ENCODE peak calls at places on chromosomes 4 and X, in four cellular contexts. One of them, this sample, is unnamed. For H3K27me3, the result is how much of the 10 kb centered on the place peaks cover.

GRCh38 chr4:2512396-2513135 is 23.9 kb upstream of the FAM193A start:
- DNase-seq in prostate gland: no peak
- DNase-seq in HepG2: no peak
- DNase-seq in SJSA1: no peak
- DNase-seq in this sample: no peak

GRCh38 chr4:79466621-79467020 is 58.6 kb upstream of the GK2 start:
- DNase-seq in prostate gland: no peak
- DNase-seq in HepG2: no peak
- DNase-seq in SJSA1: no peak
- DNase-seq in this sample: no peak

GRCh38 chr4:151013944-151014343 is 1.1 kb downstream of the LRBA start:
- DNase-seq in HepG2: no peak
- DNase-seq in prostate gland: no peak
- DNase-seq in SJSA1: no peak
- DNase-seq in this sample: no peak

GRCh38 chr4:181819951-181820350 is 423.3 kb upstream of the TENM3 start:
- DNase-seq in SJSA1: no peak
- DNase-seq in prostate gland: no peak
- DNase-seq in HepG2: no peak
- DNase-seq in this sample: no peak

GRCh38 chr4:127708985-127709384 is 21.2 kb upstream of the SLC25A31 start:
- DNase-seq in prostate gland: peak
- DNase-seq in SJSA1: peak
- DNase-seq in HepG2: peak
- DNase-seq in this sample: peak

GRCh38 chr4:7781361-7781760 is 158.3 kb downstream of the AFAP1 start:
- DNase-seq in SJSA1: no peak
- DNase-seq in HepG2: no peak
- DNase-seq in prostate gland: no peak
- DNase-seq in this sample: no peak

GRCh38 chr4:37322122-37322521 is 77.6 kb downstream of the NWD2 start:
- DNase-seq in SJSA1: no peak
- DNase-seq in HepG2: no peak
- DNase-seq in prostate gland: no peak
- DNase-seq in this sample: no peak

GRCh38 chr4:15470149-15470520 is 453 bp downstream of the CC2D2A start:
- DNase-seq in prostate gland: no peak
- DNase-seq in SJSA1: no peak
- DNase-seq in HepG2: no peak
- DNase-seq in this sample: no peak

DNA sequence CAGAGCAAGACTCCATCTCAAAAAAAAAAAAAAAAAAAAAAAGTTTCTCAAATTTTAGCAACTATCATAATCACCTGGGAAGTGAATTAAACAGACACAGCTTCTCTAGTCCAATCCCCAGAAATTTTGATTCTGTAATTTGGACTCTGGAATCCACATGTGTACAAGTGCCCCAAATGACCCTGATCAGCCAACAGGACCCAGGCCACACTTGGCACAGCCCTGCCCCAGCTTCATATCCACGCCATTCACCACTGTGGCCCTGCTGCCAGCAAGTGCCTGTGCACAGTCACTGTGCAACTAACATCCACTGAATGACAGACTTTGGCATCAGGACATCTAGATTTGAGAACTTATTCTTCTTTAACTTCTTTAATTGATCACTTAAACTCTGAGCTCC is 14.1 kb upstream of the CXCL13 start:
- DNase-seq in prostate gland: no peak
- DNase-seq in SJSA1: no peak
- DNase-seq in HepG2: no peak
- DNase-seq in this sample: no peak
- H3K27me3 ChIP-seq in prostate gland: under half
- H3K27me3 ChIP-seq in SJSA1: under half
- H3K27me3 ChIP-seq in HepG2: under half
- H3K27me3 ChIP-seq in this sample: under half

GRCh38 chrX:153410328-153410727 is 944 bp upstream of the ZFP92 start:
- DNase-seq in prostate gland: no peak
- DNase-seq in SJSA1: no peak
- DNase-seq in HepG2: no peak
- DNase-seq in this sample: no peak

GRCh38 chrX:153409414-153410101 is 1.7 kb upstream of the ZFP92 start:
- DNase-seq in HepG2: peak
- DNase-seq in prostate gland: no peak
- DNase-seq in SJSA1: no peak
- DNase-seq in this sample: no peak

GRCh38 chrX:153407736-153408135 is 3.5 kb upstream of the ZFP92 start:
- DNase-seq in HepG2: no peak
- DNase-seq in prostate gland: no peak
- DNase-seq in SJSA1: no peak
- DNase-seq in this sample: no peak

GRCh38 chrX:153408221-153408721 is 3.0 kb upstream of the ZFP92 start:
- DNase-seq in HepG2: no peak
- DNase-seq in prostate gland: no peak
- DNase-seq in SJSA1: no peak
- DNase-seq in this sample: no peak

DNA sequence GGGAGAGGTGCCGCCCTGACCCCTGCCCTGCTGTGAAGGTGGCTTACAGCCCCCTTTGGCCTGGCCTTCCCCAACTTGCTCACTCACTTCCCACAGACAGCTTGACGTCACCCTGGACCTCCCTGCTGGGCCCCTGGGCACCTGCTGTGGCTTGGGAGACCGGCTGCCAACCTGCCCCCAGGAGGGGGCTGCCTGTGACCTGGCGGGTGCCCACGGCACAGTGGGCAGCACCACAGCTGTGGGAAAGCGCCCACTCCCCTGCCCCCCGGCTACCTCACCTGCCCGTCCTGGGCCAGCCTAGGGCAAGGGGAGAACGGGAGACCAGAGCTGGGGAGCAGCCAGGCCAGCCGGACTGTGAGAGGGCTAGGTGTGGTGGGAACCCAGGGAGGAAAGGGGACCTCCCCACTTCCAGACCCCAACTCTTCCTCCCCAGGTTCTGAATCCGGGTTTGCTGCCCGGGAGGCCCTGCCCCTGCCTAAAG is 2.4 kb upstream of the ZFP92 start:
- DNase-seq in SJSA1: no peak
- DNase-seq in HepG2: no peak
- DNase-seq in prostate gland: no peak
- DNase-seq in this sample: no peak
- H3K27me3 ChIP-seq in SJSA1: under half
- H3K27me3 ChIP-seq in HepG2: under half
- H3K27me3 ChIP-seq in prostate gland: under half
- H3K27me3 ChIP-seq in this sample: half or more

GRCh38 chrX:137565318-137565904 is 516 bp upstream of the ZIC3 start:
- DNase-seq in SJSA1: no peak
- DNase-seq in prostate gland: no peak
- DNase-seq in HepG2: no peak
- DNase-seq in this sample: no peak
- H3K27me3 ChIP-seq in SJSA1: under half
- H3K27me3 ChIP-seq in prostate gland: under half
- H3K27me3 ChIP-seq in HepG2: under half
- H3K27me3 ChIP-seq in this sample: under half

GRCh38 chr4:74934822-74935326 is 2.0 kb downstream of the PARM1 start:
- DNase-seq in SJSA1: no peak
- DNase-seq in prostate gland: no peak
- DNase-seq in HepG2: no peak
- DNase-seq in this sample: no peak

GRCh38 chr4:74933562-74934015 is 673 bp downstream of the PARM1 start:
- DNase-seq in SJSA1: no peak
- DNase-seq in prostate gland: peak
- DNase-seq in HepG2: no peak
- DNase-seq in this sample: no peak

GRCh38 chr4:74932010-74932409 is 906 bp upstream of the PARM1 start:
- DNase-seq in HepG2: no peak
- DNase-seq in prostate gland: no peak
- DNase-seq in SJSA1: no peak
- DNase-seq in this sample: no peak

GRCh38 chr4:74932832-74933561 is at the start of gene PARM1:
- DNase-seq in HepG2: peak
- DNase-seq in prostate gland: peak
- DNase-seq in SJSA1: peak
- DNase-seq in this sample: peak

DNA sequence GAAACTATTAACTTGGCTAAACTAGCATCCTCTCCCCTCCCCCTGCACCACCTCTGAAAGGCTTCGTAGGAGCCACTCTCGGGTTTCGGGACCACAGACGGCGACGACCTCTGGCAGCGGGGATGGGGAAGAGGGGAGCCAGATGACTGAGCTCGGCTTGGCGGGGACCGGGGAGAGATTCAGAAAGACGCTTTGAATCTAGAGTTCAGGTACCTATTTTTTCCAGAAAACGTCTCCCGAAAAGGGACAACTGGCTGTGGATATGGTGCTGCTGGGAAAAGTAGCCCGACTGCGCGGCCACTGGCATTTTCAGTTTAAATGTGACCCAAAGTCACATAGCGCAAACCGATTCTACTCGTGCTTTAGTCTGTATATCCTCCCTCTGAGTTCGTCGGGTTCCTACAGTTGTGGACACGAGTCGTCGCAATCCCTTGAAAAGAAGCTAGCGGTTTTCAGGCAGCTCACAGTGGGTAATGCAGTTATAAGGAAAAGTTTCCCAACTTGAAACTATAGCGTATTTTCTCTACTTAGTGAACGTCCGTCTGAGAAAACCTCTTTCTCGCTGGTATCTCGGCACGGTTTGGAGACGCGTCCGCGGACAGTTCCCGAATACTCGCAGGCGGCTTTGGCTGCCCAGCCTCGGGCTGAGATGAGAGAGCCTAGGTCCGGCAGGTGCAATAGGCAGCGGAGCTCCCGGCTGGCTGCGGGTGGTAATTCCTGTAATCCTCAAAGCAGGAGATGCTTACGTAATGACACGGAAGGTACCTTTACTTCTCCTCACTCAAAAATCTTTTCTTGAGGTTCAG is 1.3 kb downstream of the PARM1 start:
- DNase-seq in prostate gland: peak
- DNase-seq in SJSA1: peak
- DNase-seq in HepG2: no peak
- DNase-seq in this sample: peak
- H3K27me3 ChIP-seq in prostate gland: under half
- H3K27me3 ChIP-seq in SJSA1: half or more
- H3K27me3 ChIP-seq in HepG2: under half
- H3K27me3 ChIP-seq in this sample: under half

This sample was measured in PC-9.